ENCODE peak calls at places on chromosomes 16 and 17, in six cellular contexts. One of them, this sample, is unnamed. For H3K4me1, the result is how much of the 10 kb centered on the place peaks cover.

GRCh38 chr17:334974-335481 is 17.6 kb downstream of the RPH3AL start:
- DNase-seq in testis: no peak
- DNase-seq in MM.1S: no peak
- DNase-seq in heart left ventricle: no peak
- DNase-seq in stomach: no peak
- DNase-seq in thoracic aorta: no peak
- DNase-seq in this sample: peak

GRCh38 chr16:85752511-85753420 is 1.9 kb upstream of the C16orf74 start:
- DNase-seq in testis: peak
- DNase-seq in MM.1S: no peak
- DNase-seq in heart left ventricle: no peak
- DNase-seq in stomach: peak
- DNase-seq in thoracic aorta: no peak
- DNase-seq in this sample: no peak

GRCh38 chr16:77856455-77857138 is 68.2 kb downstream of the VAT1L start:
- DNase-seq in testis: no peak
- DNase-seq in MM.1S: no peak
- DNase-seq in heart left ventricle: no peak
- DNase-seq in stomach: no peak
- DNase-seq in thoracic aorta: no peak
- DNase-seq in this sample: no peak

GRCh38 chr16:67397451-67397801 is 4.1 kb upstream of the TPPP3 start:
- DNase-seq in testis: no peak
- DNase-seq in MM.1S: no peak
- DNase-seq in heart left ventricle: peak
- DNase-seq in stomach: no peak
- DNase-seq in thoracic aorta: no peak
- DNase-seq in this sample: no peak

GRCh38 chr17:59754547-59754946 is 47.1 kb downstream of the VMP1 start:
- DNase-seq in testis: no peak
- DNase-seq in MM.1S: no peak
- DNase-seq in heart left ventricle: no peak
- DNase-seq in stomach: no peak
- DNase-seq in thoracic aorta: no peak
- DNase-seq in this sample: no peak

GRCh38 chr16:87855852-87856715 is 13.2 kb downstream of the SLC7A5 start:
- DNase-seq in testis: no peak
- DNase-seq in MM.1S: no peak
- DNase-seq in heart left ventricle: peak
- DNase-seq in stomach: peak
- DNase-seq in thoracic aorta: no peak
- DNase-seq in this sample: no peak

GRCh38 chr16:24875466-24875865 is 29.7 kb downstream of the SLC5A11 start:
- DNase-seq in testis: no peak
- DNase-seq in MM.1S: no peak
- DNase-seq in heart left ventricle: no peak
- DNase-seq in stomach: no peak
- DNase-seq in thoracic aorta: no peak
- DNase-seq in this sample: no peak

GRCh38 chr17:72603346-72604242 is 482.8 kb downstream of the SOX9 start:
- DNase-seq in testis: no peak
- DNase-seq in MM.1S: peak
- DNase-seq in heart left ventricle: no peak
- DNase-seq in stomach: no peak
- DNase-seq in thoracic aorta: no peak
- DNase-seq in this sample: no peak

GRCh38 chr16:1019934-1020305 is 38.4 kb downstream of the SOX8 start:
- DNase-seq in testis: no peak
- DNase-seq in MM.1S: no peak
- DNase-seq in heart left ventricle: no peak
- DNase-seq in stomach: no peak
- DNase-seq in thoracic aorta: no peak
- DNase-seq in this sample: no peak

GRCh38 chr17:10033449-10033848 is 128.4 kb upstream of the RCVRN start:
- DNase-seq in testis: no peak
- DNase-seq in MM.1S: no peak
- DNase-seq in heart left ventricle: no peak
- DNase-seq in stomach: no peak
- DNase-seq in thoracic aorta: no peak
- DNase-seq in this sample: no peak

GRCh38 chr17:62675701-62676100 is 48.2 kb downstream of the MRC2 start:
- DNase-seq in testis: no peak
- DNase-seq in MM.1S: no peak
- DNase-seq in heart left ventricle: no peak
- DNase-seq in stomach: no peak
- DNase-seq in thoracic aorta: no peak
- DNase-seq in this sample: no peak

GRCh38 chr16:12964466-12964865 is 63.1 kb downstream of the SHISA9 start:
- DNase-seq in testis: no peak
- DNase-seq in MM.1S: no peak
- DNase-seq in heart left ventricle: no peak
- DNase-seq in stomach: no peak
- DNase-seq in thoracic aorta: no peak
- DNase-seq in this sample: no peak

GRCh38 chr16:11330526-11331237 is 14.6 kb upstream of the RMI2 start:
- DNase-seq in testis: no peak
- DNase-seq in MM.1S: no peak
- DNase-seq in heart left ventricle: no peak
- DNase-seq in stomach: no peak
- DNase-seq in thoracic aorta: no peak
- DNase-seq in this sample: no peak

GRCh38 chr16:68064791-68065365 is 20.3 kb upstream of the NFATC3 start:
- DNase-seq in testis: peak
- DNase-seq in MM.1S: peak
- DNase-seq in heart left ventricle: peak
- DNase-seq in stomach: peak
- DNase-seq in thoracic aorta: no peak
- DNase-seq in this sample: no peak

GRCh38 chr16:20676268-20676828 is 21.1 kb downstream of the ACSM1 start:
- DNase-seq in testis: peak
- DNase-seq in MM.1S: no peak
- DNase-seq in heart left ventricle: peak
- DNase-seq in stomach: peak
- DNase-seq in thoracic aorta: no peak
- DNase-seq in this sample: no peak

GRCh38 chr16:55369151-55369550 is 45.1 kb downstream of the IRX6 start:
- DNase-seq in testis: no peak
- DNase-seq in MM.1S: no peak
- DNase-seq in heart left ventricle: no peak
- DNase-seq in stomach: no peak
- DNase-seq in thoracic aorta: no peak
- DNase-seq in this sample: no peak

GRCh38 chr16:3548445-3548844 is 28.8 kb downstream of the NLRC3 start:
- DNase-seq in testis: no peak
- DNase-seq in MM.1S: no peak
- DNase-seq in heart left ventricle: no peak
- DNase-seq in stomach: no peak
- DNase-seq in thoracic aorta: no peak
- DNase-seq in this sample: no peak

GRCh38 chr17:17119106-17119505 is 76.8 kb downstream of the MPRIP start:
- DNase-seq in testis: peak
- DNase-seq in MM.1S: no peak
- DNase-seq in heart left ventricle: peak
- DNase-seq in stomach: peak
- DNase-seq in thoracic aorta: no peak
- DNase-seq in this sample: no peak

GRCh38 chr17:52271781-52272180 is 113.3 kb upstream of the CA10 start:
- DNase-seq in testis: no peak
- DNase-seq in MM.1S: no peak
- DNase-seq in heart left ventricle: no peak
- DNase-seq in stomach: no peak
- DNase-seq in thoracic aorta: no peak
- DNase-seq in this sample: no peak

GRCh38 chr17:44547625-44548297 is 9.5 kb upstream of the FZD2 start:
- DNase-seq in testis: no peak
- DNase-seq in MM.1S: no peak
- DNase-seq in heart left ventricle: no peak
- DNase-seq in stomach: no peak
- DNase-seq in thoracic aorta: no peak
- DNase-seq in this sample: no peak

GRCh38 chr16:1333149-1333812 is at the start of gene BAIAP3:
- DNase-seq in testis: peak
- DNase-seq in MM.1S: no peak
- DNase-seq in heart left ventricle: peak
- DNase-seq in stomach: peak
- DNase-seq in thoracic aorta: no peak
- DNase-seq in this sample: no peak

GRCh38 chr16:66269631-66270332 is 96.7 kb upstream of the CDH5 start:
- DNase-seq in testis: no peak
- DNase-seq in MM.1S: no peak
- DNase-seq in heart left ventricle: no peak
- DNase-seq in stomach: no peak
- DNase-seq in thoracic aorta: no peak
- DNase-seq in this sample: no peak

GRCh38 chr16:2471016-2471652 is at the start of gene NTN3:
- DNase-seq in testis: no peak
- DNase-seq in MM.1S: no peak
- DNase-seq in heart left ventricle: no peak
- DNase-seq in stomach: no peak
- DNase-seq in thoracic aorta: no peak
- DNase-seq in this sample: no peak

GRCh38 chr17:7070712-7071111 is 9.3 kb downstream of the CLEC10A start:
- DNase-seq in testis: no peak
- DNase-seq in MM.1S: no peak
- DNase-seq in heart left ventricle: no peak
- DNase-seq in stomach: no peak
- DNase-seq in thoracic aorta: no peak
- DNase-seq in this sample: no peak

GRCh38 chr17:82390860-82391435 is 19.4 kb downstream of the UTS2R start:
- DNase-seq in testis: no peak
- DNase-seq in MM.1S: no peak
- DNase-seq in heart left ventricle: peak
- DNase-seq in stomach: no peak
- DNase-seq in thoracic aorta: no peak
- DNase-seq in this sample: no peak

GRCh38 chr17:50465171-50465570 is 3.5 kb downstream of the CHAD start:
- DNase-seq in testis: no peak
- DNase-seq in MM.1S: no peak
- DNase-seq in heart left ventricle: no peak
- DNase-seq in stomach: no peak
- DNase-seq in thoracic aorta: no peak
- DNase-seq in this sample: no peak

DNA sequence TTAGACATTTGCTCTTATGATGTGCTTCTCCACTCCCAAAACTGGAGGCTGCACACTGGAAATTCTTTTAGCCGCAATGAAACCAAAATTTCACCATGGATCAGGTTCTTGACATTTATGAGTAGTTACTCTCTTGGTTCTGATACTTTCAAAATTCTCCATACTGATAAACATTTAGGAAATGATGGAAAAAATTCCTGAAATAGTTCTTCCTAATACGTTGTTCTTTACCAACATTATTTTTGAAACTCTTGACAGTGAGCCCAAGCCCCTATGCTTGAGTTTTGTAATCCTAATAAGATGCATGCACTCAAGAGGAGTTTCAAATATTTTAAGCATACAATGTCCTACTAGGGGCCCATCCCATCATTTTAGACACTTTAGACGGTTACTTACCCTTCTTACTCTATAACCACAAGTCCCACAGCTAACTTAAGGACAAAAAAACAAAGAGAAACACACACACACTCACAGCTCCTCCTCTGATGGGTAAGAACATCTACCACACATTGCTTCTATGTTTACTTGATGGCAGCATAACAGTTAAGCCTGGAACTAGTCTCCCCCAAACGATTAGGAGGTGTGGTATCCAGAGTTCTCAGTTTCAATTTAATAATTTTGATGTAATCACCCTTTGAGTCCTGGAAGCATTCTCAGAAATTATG is 3.7 kb downstream of the VEZF1 start:
- DNase-seq in testis: no peak
- DNase-seq in MM.1S: no peak
- DNase-seq in heart left ventricle: no peak
- DNase-seq in stomach: no peak
- DNase-seq in thoracic aorta: no peak
- DNase-seq in this sample: no peak
- H3K4me1 ChIP-seq in testis: half or more
- H3K4me1 ChIP-seq in MM.1S: under half
- H3K4me1 ChIP-seq in heart left ventricle: half or more
- H3K4me1 ChIP-seq in stomach: half or more
- H3K4me1 ChIP-seq in thoracic aorta: under half
- H3K4me1 ChIP-seq in this sample: under half

GRCh38 chr17:57531078-57531477 is 214.0 kb downstream of the CCDC182 start:
- DNase-seq in testis: no peak
- DNase-seq in MM.1S: no peak
- DNase-seq in heart left ventricle: no peak
- DNase-seq in stomach: no peak
- DNase-seq in thoracic aorta: no peak
- DNase-seq in this sample: no peak
- H3K4me1 ChIP-seq in testis: under half
- H3K4me1 ChIP-seq in MM.1S: under half
- H3K4me1 ChIP-seq in heart left ventricle: under half
- H3K4me1 ChIP-seq in stomach: under half
- H3K4me1 ChIP-seq in thoracic aorta: under half
- H3K4me1 ChIP-seq in this sample: under half

GRCh38 chr16:83983491-83983890 is 15.4 kb downstream of the NECAB2 start:
- DNase-seq in testis: no peak
- DNase-seq in MM.1S: no peak
- DNase-seq in heart left ventricle: no peak
- DNase-seq in stomach: no peak
- DNase-seq in thoracic aorta: no peak
- DNase-seq in this sample: no peak
- H3K4me1 ChIP-seq in testis: under half
- H3K4me1 ChIP-seq in MM.1S: under half
- H3K4me1 ChIP-seq in heart left ventricle: under half
- H3K4me1 ChIP-seq in stomach: under half
- H3K4me1 ChIP-seq in thoracic aorta: under half
- H3K4me1 ChIP-seq in this sample: under half

GRCh38 chr16:81380932-81381331 is 63.7 kb upstream of the CMIP start:
- DNase-seq in testis: no peak
- DNase-seq in MM.1S: no peak
- DNase-seq in heart left ventricle: no peak
- DNase-seq in stomach: no peak
- DNase-seq in thoracic aorta: no peak
- DNase-seq in this sample: no peak

GRCh38 chr16:81384006-81384405 is 60.6 kb upstream of the CMIP start:
- DNase-seq in testis: no peak
- DNase-seq in MM.1S: no peak
- DNase-seq in heart left ventricle: no peak
- DNase-seq in stomach: no peak
- DNase-seq in thoracic aorta: no peak
- DNase-seq in this sample: no peak

GRCh38 chr16:81376880-81377279 is 62.1 kb downstream of the GAN start:
- DNase-seq in testis: no peak
- DNase-seq in MM.1S: no peak
- DNase-seq in heart left ventricle: no peak
- DNase-seq in stomach: no peak
- DNase-seq in thoracic aorta: no peak
- DNase-seq in this sample: no peak

GRCh38 chr16:81374514-81374913 is 59.8 kb downstream of the GAN start:
- DNase-seq in testis: no peak
- DNase-seq in MM.1S: no peak
- DNase-seq in heart left ventricle: no peak
- DNase-seq in stomach: no peak
- DNase-seq in thoracic aorta: no peak
- DNase-seq in this sample: no peak

DNA sequence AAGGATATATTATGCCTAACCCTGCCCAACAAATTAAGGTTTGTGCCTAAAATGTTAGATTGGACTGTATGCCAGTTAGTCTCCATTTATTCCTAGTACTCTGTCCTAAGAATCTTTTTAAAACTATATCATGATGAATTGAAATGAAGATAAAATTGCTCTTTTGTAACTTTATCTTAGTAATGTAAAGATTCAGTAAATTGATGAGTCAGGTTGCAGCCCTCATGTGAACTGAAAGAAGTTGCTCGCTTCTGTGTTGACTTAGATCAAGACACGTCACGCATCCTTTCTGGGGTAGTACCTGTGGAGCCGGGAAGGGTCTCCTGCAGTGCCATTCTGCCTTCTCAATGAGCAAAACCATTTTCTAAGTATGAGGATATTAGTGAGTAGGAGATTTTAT is 63.3 kb downstream of the GAN start:
- DNase-seq in testis: no peak
- DNase-seq in MM.1S: no peak
- DNase-seq in heart left ventricle: no peak
- DNase-seq in stomach: no peak
- DNase-seq in thoracic aorta: no peak
- DNase-seq in this sample: no peak
- H3K4me1 ChIP-seq in testis: under half
- H3K4me1 ChIP-seq in MM.1S: under half
- H3K4me1 ChIP-seq in heart left ventricle: under half
- H3K4me1 ChIP-seq in stomach: under half
- H3K4me1 ChIP-seq in thoracic aorta: under half
- H3K4me1 ChIP-seq in this sample: under half